ENCODE peak calls at places on chromosomes 11 and 22, in seven cellular contexts. M is foreskin fibroblast, Y is A549, S is fibroblast of the aortic adventitia, A is NCI-H69, O is COR-L47, I is NCI-H187 treated with DMSO at 0.1 percent for 48 hours. U is an unnamed sample.

GRCh38 chr11:107505667-107506066 is 48.0 kb upstream of the CWF19L2 start:
- DNase-seq in M (no peak), Y (no peak), S (no peak), A (no peak), O (no peak), I (no peak), U (no peak)

GRCh38 chr11:62124186-62125113 is 639 bp downstream of the INCENP start:
- DNase-seq in M (no peak), Y (no peak), S (no peak), A (peak), O (peak), I (no peak), U (no peak)

GRCh38 chr11:122091850-122092249 is 24.2 kb downstream of the BLID start:
- DNase-seq in M (no peak), Y (no peak), S (peak), A (no peak), O (no peak), I (no peak), U (no peak)

GRCh38 chr11:94048310-94048709 is 27.2 kb downstream of the HEPHL1 start:
- DNase-seq in M (no peak), Y (no peak), S (no peak), A (no peak), O (no peak), I (no peak), U (no peak)

GRCh38 chr22:30275625-30276024 is 9.0 kb upstream of the OSM start:
- DNase-seq in M (no peak), Y (no peak), S (no peak), A (peak), O (no peak), I (no peak), U (no peak)

GRCh38 chr11:35998651-35999050 is 54.8 kb downstream of the LDLRAD3 start:
- DNase-seq in M (no peak), Y (no peak), S (no peak), A (peak), O (no peak), I (no peak), U (no peak)

GRCh38 chr22:44403930-44404329 is 91.2 kb upstream of the SHISAL1 start:
- DNase-seq in M (no peak), Y (no peak), S (no peak), A (no peak), O (no peak), I (no peak), U (no peak)

GRCh38 chr22:43889366-43890253 is 2.2 kb downstream of the PNPLA5 start:
- DNase-seq in M (peak), Y (peak), S (peak), A (no peak), O (no peak), I (no peak), U (no peak)

GRCh38 chr11:3849297-3849874 is 6.1 kb upstream of the STIM1 start:
- DNase-seq in M (peak), Y (peak), S (peak), A (peak), O (peak), I (no peak), U (peak)

GRCh38 chr22:31829505-31829904 is 75.7 kb downstream of the DEPDC5 start:
- DNase-seq in M (peak), Y (peak), S (peak), A (peak), O (no peak), I (no peak), U (no peak)

GRCh38 chr11:93238956-93239355 is 41.2 kb upstream of the SLC36A4 start:
- DNase-seq in M (no peak), Y (no peak), S (no peak), A (no peak), O (no peak), I (no peak), U (no peak)

GRCh38 chr22:27217154-27217553 is 559.8 kb downstream of the MIAT start:
- DNase-seq in M (no peak), Y (no peak), S (no peak), A (no peak), O (no peak), I (no peak), U (no peak)

GRCh38 chr11:128504489-128504888 is 82.9 kb downstream of the ETS1 start:
- DNase-seq in M (no peak), Y (no peak), S (no peak), A (no peak), O (no peak), I (no peak), U (no peak)

GRCh38 chr11:93100211-93100610 is 97.6 kb downstream of the SLC36A4 start:
- DNase-seq in M (no peak), Y (no peak), S (peak), A (no peak), O (no peak), I (no peak), U (no peak)